ENCODE peak calls at places on chromosomes 3 and 15, in nine cellular contexts. One of them, this sample, is unnamed.

GRCh38 chr3:113221703-113222257 is 10.4 kb downstream of the BOC start:
- DNase-seq in heart right ventricle: no peak
- DNase-seq in fibroblast of pulmonary artery: no peak
- DNase-seq in lower lobe of right lung: no peak
- DNase-seq in heart left ventricle: no peak
- DNase-seq in bronchial epithelial cell: no peak
- DNase-seq in AG09309: no peak
- DNase-seq in right atrium auricular region: no peak
- DNase-seq in A549: no peak
- DNase-seq in this sample: no peak

GRCh38 chr3:166125179-166125578 is 288.0 kb upstream of the BCHE start:
- DNase-seq in AG09309: no peak
- DNase-seq in heart right ventricle: no peak
- DNase-seq in heart left ventricle: no peak
- DNase-seq in bronchial epithelial cell: no peak
- DNase-seq in fibroblast of pulmonary artery: no peak
- DNase-seq in right atrium auricular region: no peak
- DNase-seq in A549: no peak
- DNase-seq in lower lobe of right lung: no peak
- DNase-seq in this sample: no peak

GRCh38 chr3:122739172-122739571 is 54.5 kb downstream of the HSPBAP1 start:
- DNase-seq in fibroblast of pulmonary artery: no peak
- DNase-seq in right atrium auricular region: no peak
- DNase-seq in AG09309: no peak
- DNase-seq in bronchial epithelial cell: no peak
- DNase-seq in heart left ventricle: no peak
- DNase-seq in A549: no peak
- DNase-seq in heart right ventricle: no peak
- DNase-seq in lower lobe of right lung: no peak
- DNase-seq in this sample: no peak

GRCh38 chr3:50466177-50466576 is 37.3 kb downstream of the CACNA2D2 start:
- DNase-seq in heart right ventricle: no peak
- DNase-seq in bronchial epithelial cell: no peak
- DNase-seq in A549: no peak
- DNase-seq in right atrium auricular region: no peak
- DNase-seq in heart left ventricle: no peak
- DNase-seq in fibroblast of pulmonary artery: no peak
- DNase-seq in lower lobe of right lung: no peak
- DNase-seq in AG09309: no peak
- DNase-seq in this sample: no peak

GRCh38 chr3:27905625-27906024 is 183.5 kb upstream of the EOMES start:
- DNase-seq in bronchial epithelial cell: no peak
- DNase-seq in right atrium auricular region: no peak
- DNase-seq in heart left ventricle: no peak
- DNase-seq in A549: no peak
- DNase-seq in heart right ventricle: no peak
- DNase-seq in AG09309: no peak
- DNase-seq in lower lobe of right lung: no peak
- DNase-seq in fibroblast of pulmonary artery: no peak
- DNase-seq in this sample: no peak

GRCh38 chr15:95994418-95994817 is 336.1 kb upstream of the NR2F2 start:
- DNase-seq in lower lobe of right lung: no peak
- DNase-seq in right atrium auricular region: no peak
- DNase-seq in bronchial epithelial cell: peak; percentile 21
- DNase-seq in heart right ventricle: no peak
- DNase-seq in AG09309: no peak
- DNase-seq in A549: no peak
- DNase-seq in fibroblast of pulmonary artery: peak; percentile 20
- DNase-seq in heart left ventricle: no peak
- DNase-seq in this sample: peak; percentile 73

GRCh38 chr3:81483046-81483445 is 278.4 kb downstream of the GBE1 start:
- DNase-seq in A549: no peak
- DNase-seq in bronchial epithelial cell: no peak
- DNase-seq in lower lobe of right lung: no peak
- DNase-seq in heart right ventricle: no peak
- DNase-seq in fibroblast of pulmonary artery: no peak
- DNase-seq in heart left ventricle: no peak
- DNase-seq in AG09309: no peak
- DNase-seq in right atrium auricular region: no peak
- DNase-seq in this sample: no peak

GRCh38 chr3:126424751-126425150 is 30.0 kb downstream of the CFAP100 start:
- DNase-seq in right atrium auricular region: no peak
- DNase-seq in fibroblast of pulmonary artery: no peak
- DNase-seq in A549: no peak
- DNase-seq in lower lobe of right lung: no peak
- DNase-seq in heart left ventricle: no peak
- DNase-seq in heart right ventricle: no peak
- DNase-seq in bronchial epithelial cell: no peak
- DNase-seq in AG09309: no peak
- DNase-seq in this sample: no peak

GRCh38 chr15:77457619-77458265 is 37.1 kb downstream of the HMG20A start:
- DNase-seq in heart left ventricle: no peak
- DNase-seq in bronchial epithelial cell: peak; percentile 13
- DNase-seq in lower lobe of right lung: no peak
- DNase-seq in A549: no peak
- DNase-seq in right atrium auricular region: no peak
- DNase-seq in fibroblast of pulmonary artery: peak; percentile 52
- DNase-seq in heart right ventricle: no peak
- DNase-seq in AG09309: no peak
- DNase-seq in this sample: peak; percentile 41

GRCh38 chr3:123406598-123406997 is 42.3 kb downstream of the ADCY5 start:
- DNase-seq in right atrium auricular region: peak; percentile 78
- DNase-seq in heart right ventricle: peak; percentile 89
- DNase-seq in A549: no peak
- DNase-seq in bronchial epithelial cell: no peak
- DNase-seq in lower lobe of right lung: peak; percentile 81
- DNase-seq in fibroblast of pulmonary artery: no peak
- DNase-seq in AG09309: no peak
- DNase-seq in heart left ventricle: peak; percentile 89
- DNase-seq in this sample: no peak

GRCh38 chr3:135922903-135923250 is 42.7 kb upstream of the PPP2R3A start:
- DNase-seq in fibroblast of pulmonary artery: no peak
- DNase-seq in heart left ventricle: no peak
- DNase-seq in right atrium auricular region: no peak
- DNase-seq in AG09309: no peak
- DNase-seq in A549: no peak
- DNase-seq in lower lobe of right lung: no peak
- DNase-seq in heart right ventricle: no peak
- DNase-seq in bronchial epithelial cell: no peak
- DNase-seq in this sample: no peak

GRCh38 chr3:15097889-15098288 is 1.1 kb downstream of the RBSN start:
- DNase-seq in fibroblast of pulmonary artery: no peak
- DNase-seq in heart right ventricle: no peak
- DNase-seq in A549: no peak
- DNase-seq in AG09309: no peak
- DNase-seq in bronchial epithelial cell: peak; percentile 32
- DNase-seq in right atrium auricular region: no peak
- DNase-seq in heart left ventricle: no peak
- DNase-seq in lower lobe of right lung: no peak
- DNase-seq in this sample: no peak

GRCh38 chr3:139982404-139982803 is 47.4 kb downstream of the CLSTN2 start:
- DNase-seq in A549: no peak
- DNase-seq in fibroblast of pulmonary artery: no peak
- DNase-seq in lower lobe of right lung: no peak
- DNase-seq in AG09309: no peak
- DNase-seq in heart right ventricle: no peak
- DNase-seq in bronchial epithelial cell: peak; percentile 1
- DNase-seq in right atrium auricular region: no peak
- DNase-seq in heart left ventricle: no peak
- DNase-seq in this sample: peak; percentile 6

GRCh38 chr15:101463265-101463664 is 26.2 kb downstream of the PCSK6 start:
- DNase-seq in A549: no peak
- DNase-seq in fibroblast of pulmonary artery: no peak
- DNase-seq in heart right ventricle: no peak
- DNase-seq in bronchial epithelial cell: no peak
- DNase-seq in heart left ventricle: no peak
- DNase-seq in right atrium auricular region: no peak
- DNase-seq in AG09309: no peak
- DNase-seq in lower lobe of right lung: no peak
- DNase-seq in this sample: no peak

GRCh38 chr3:95750097-95750496 is 1064.3 kb upstream of the EPHA6 start:
- DNase-seq in A549: no peak
- DNase-seq in lower lobe of right lung: no peak
- DNase-seq in fibroblast of pulmonary artery: no peak
- DNase-seq in heart left ventricle: no peak
- DNase-seq in right atrium auricular region: no peak
- DNase-seq in bronchial epithelial cell: no peak
- DNase-seq in AG09309: no peak
- DNase-seq in heart right ventricle: no peak
- DNase-seq in this sample: no peak

GRCh38 chr3:126537730-126538281 is 13.9 kb downstream of the CHST13 start:
- DNase-seq in heart left ventricle: no peak
- DNase-seq in fibroblast of pulmonary artery: no peak
- DNase-seq in A549: no peak
- DNase-seq in heart right ventricle: no peak
- DNase-seq in right atrium auricular region: no peak
- DNase-seq in AG09309: no peak
- DNase-seq in bronchial epithelial cell: no peak
- DNase-seq in lower lobe of right lung: peak; percentile 43
- DNase-seq in this sample: no peak

GRCh38 chr3:103453152-103453551 is 1018.3 kb downstream of the ZPLD1 start:
- DNase-seq in lower lobe of right lung: no peak
- DNase-seq in fibroblast of pulmonary artery: no peak
- DNase-seq in AG09309: no peak
- DNase-seq in right atrium auricular region: no peak
- DNase-seq in A549: no peak
- DNase-seq in heart right ventricle: no peak
- DNase-seq in bronchial epithelial cell: no peak
- DNase-seq in heart left ventricle: no peak
- DNase-seq in this sample: no peak

GRCh38 chr15:76012021-76012551 is at the start of gene NRG4:
- DNase-seq in AG09309: no peak
- DNase-seq in right atrium auricular region: no peak
- DNase-seq in heart left ventricle: no peak
- DNase-seq in fibroblast of pulmonary artery: peak; percentile 3
- DNase-seq in A549: peak; percentile 37
- DNase-seq in heart right ventricle: no peak
- DNase-seq in lower lobe of right lung: no peak
- DNase-seq in bronchial epithelial cell: peak; percentile 25
- DNase-seq in this sample: peak; percentile 2

GRCh38 chr3:127406309-127407025 is 118.6 kb upstream of the PRR20G start:
- DNase-seq in heart left ventricle: no peak
- DNase-seq in right atrium auricular region: no peak
- DNase-seq in bronchial epithelial cell: peak; percentile 52
- DNase-seq in fibroblast of pulmonary artery: peak; percentile 21
- DNase-seq in A549: peak; percentile 55
- DNase-seq in AG09309: no peak
- DNase-seq in heart right ventricle: peak; percentile 2
- DNase-seq in lower lobe of right lung: no peak
- DNase-seq in this sample: peak; percentile 14

GRCh38 chr3:171860830-171861535 is 17.8 kb downstream of the TMEM212 start:
- DNase-seq in bronchial epithelial cell: no peak
- DNase-seq in fibroblast of pulmonary artery: peak; percentile 99
- DNase-seq in heart left ventricle: peak; percentile 67
- DNase-seq in right atrium auricular region: no peak
- DNase-seq in lower lobe of right lung: no peak
- DNase-seq in heart right ventricle: peak; percentile 74
- DNase-seq in A549: no peak
- DNase-seq in AG09309: peak; percentile 46
- DNase-seq in this sample: peak; percentile 81

GRCh38 chr3:43537206-43537605 is 84.6 kb downstream of the ANO10 start:
- DNase-seq in heart left ventricle: no peak
- DNase-seq in fibroblast of pulmonary artery: no peak
- DNase-seq in heart right ventricle: no peak
- DNase-seq in bronchial epithelial cell: no peak
- DNase-seq in A549: no peak
- DNase-seq in AG09309: no peak
- DNase-seq in right atrium auricular region: no peak
- DNase-seq in lower lobe of right lung: no peak
- DNase-seq in this sample: no peak

GRCh38 chr3:107242579-107242978 is 134.7 kb upstream of the CCDC54 start:
- DNase-seq in bronchial epithelial cell: no peak
- DNase-seq in heart right ventricle: no peak
- DNase-seq in AG09309: no peak
- DNase-seq in heart left ventricle: no peak
- DNase-seq in A549: no peak
- DNase-seq in fibroblast of pulmonary artery: no peak
- DNase-seq in lower lobe of right lung: no peak
- DNase-seq in right atrium auricular region: no peak
- DNase-seq in this sample: no peak

GRCh38 chr15:63212050-63212973 is 22.9 kb downstream of the RAB8B start:
- DNase-seq in bronchial epithelial cell: peak; percentile 86
- DNase-seq in right atrium auricular region: no peak
- DNase-seq in lower lobe of right lung: no peak
- DNase-seq in fibroblast of pulmonary artery: peak; percentile 83
- DNase-seq in heart left ventricle: no peak
- DNase-seq in A549: no peak
- DNase-seq in heart right ventricle: no peak
- DNase-seq in AG09309: peak; percentile 70
- DNase-seq in this sample: peak; percentile 87

GRCh38 chr15:48603123-48603500 is 42.4 kb downstream of the FBN1 start:
- DNase-seq in heart right ventricle: no peak
- DNase-seq in fibroblast of pulmonary artery: peak; percentile 47
- DNase-seq in right atrium auricular region: no peak
- DNase-seq in bronchial epithelial cell: no peak
- DNase-seq in lower lobe of right lung: no peak
- DNase-seq in A549: no peak
- DNase-seq in heart left ventricle: no peak
- DNase-seq in AG09309: no peak
- DNase-seq in this sample: no peak
- H3K4me3 ChIP-seq in heart right ventricle: no peak overlapping the region
- H3K4me3 ChIP-seq in fibroblast of pulmonary artery: peak overlapping the region; percentile 37
- H3K4me3 ChIP-seq in right atrium auricular region: peak overlapping the region; percentile 6
- H3K4me3 ChIP-seq in bronchial epithelial cell: no peak overlapping the region
- H3K4me3 ChIP-seq in lower lobe of right lung: no peak overlapping the region
- H3K4me3 ChIP-seq in A549: no peak overlapping the region
- H3K4me3 ChIP-seq in heart left ventricle: peak overlapping the region; percentile 25
- H3K4me3 ChIP-seq in AG09309: no peak overlapping the region
- H3K4me3 ChIP-seq in this sample: no peak overlapping the region

GRCh38 chr15:52349062-52349700 is 53.6 kb upstream of the MYO5C start:
- DNase-seq in lower lobe of right lung: no peak
- DNase-seq in bronchial epithelial cell: peak; percentile 62
- DNase-seq in heart left ventricle: no peak
- DNase-seq in heart right ventricle: no peak
- DNase-seq in right atrium auricular region: no peak
- DNase-seq in AG09309: no peak
- DNase-seq in A549: no peak
- DNase-seq in fibroblast of pulmonary artery: peak; percentile 21
- DNase-seq in this sample: no peak
- TF ChIP-seq CTCF in lower lobe of right lung: no peak
- TF ChIP-seq CTCF in bronchial epithelial cell: no peak
- TF ChIP-seq CTCF in heart left ventricle: no peak
- TF ChIP-seq CTCF in heart right ventricle: no peak
- TF ChIP-seq CTCF in right atrium auricular region: no peak
- TF ChIP-seq CTCF in AG09309: no peak
- TF ChIP-seq CTCF in A549: no peak
- TF ChIP-seq CTCF in fibroblast of pulmonary artery: no peak
- TF ChIP-seq CTCF in this sample: no peak

GRCh38 chr3:189365609-189366564 is 194.1 kb downstream of the TPRG1 start:
- DNase-seq in fibroblast of pulmonary artery: peak; percentile 20
- DNase-seq in lower lobe of right lung: no peak
- DNase-seq in bronchial epithelial cell: no peak
- DNase-seq in heart left ventricle: no peak
- DNase-seq in right atrium auricular region: no peak
- DNase-seq in A549: no peak
- DNase-seq in heart right ventricle: no peak
- DNase-seq in AG09309: no peak
- DNase-seq in this sample: no peak
- H3K4me3 ChIP-seq in fibroblast of pulmonary artery: no peak overlapping the region
- H3K4me3 ChIP-seq in lower lobe of right lung: no peak overlapping the region
- H3K4me3 ChIP-seq in bronchial epithelial cell: no peak overlapping the region
- H3K4me3 ChIP-seq in heart left ventricle: no peak overlapping the region
- H3K4me3 ChIP-seq in right atrium auricular region: no peak overlapping the region
- H3K4me3 ChIP-seq in A549: no peak overlapping the region
- H3K4me3 ChIP-seq in heart right ventricle: no peak overlapping the region
- H3K4me3 ChIP-seq in AG09309: no peak overlapping the region
- H3K4me3 ChIP-seq in this sample: no peak overlapping the region

GRCh38 chr15:70265466-70265978 is 167.8 kb upstream of the TLE3 start:
- DNase-seq in lower lobe of right lung: no peak
- DNase-seq in heart left ventricle: no peak
- DNase-seq in A549: no peak
- DNase-seq in heart right ventricle: no peak
- DNase-seq in AG09309: no peak
- DNase-seq in bronchial epithelial cell: no peak
- DNase-seq in right atrium auricular region: no peak
- DNase-seq in fibroblast of pulmonary artery: no peak
- DNase-seq in this sample: no peak
- TF ChIP-seq CTCF in lower lobe of right lung: no peak
- TF ChIP-seq CTCF in heart left ventricle: peak; percentile 6
- TF ChIP-seq CTCF in A549: no peak
- TF ChIP-seq CTCF in heart right ventricle: peak; percentile 34
- TF ChIP-seq CTCF in AG09309: peak; percentile 22
- TF ChIP-seq CTCF in bronchial epithelial cell: peak; percentile 6
- TF ChIP-seq CTCF in right atrium auricular region: peak; percentile 17
- TF ChIP-seq CTCF in fibroblast of pulmonary artery: peak; percentile 23
- TF ChIP-seq CTCF in this sample: peak; percentile 19

This sample was measured in fibroblast of mammary gland.